ENCODE peak calls at places on chromosomes 5 and 9, in five cellular contexts. One of them, this sample, is unnamed. For H3K4me1 and H3K79me2, the result is how much of the 10 kb centered on the place peaks cover.

GRCh38 chr5:72427016-72427415 is 80.2 kb downstream of the ZNF366 start:
- DNase-seq in PC-3: no peak
- DNase-seq in astrocyte: no peak
- DNase-seq in fibroblast of lung: no peak
- DNase-seq in neural progenitor cell: no peak
- DNase-seq in this sample: no peak

GRCh38 chr9:136654820-136655219 is 7.9 kb upstream of the EGFL7 start:
- DNase-seq in PC-3: no peak
- DNase-seq in astrocyte: no peak
- DNase-seq in fibroblast of lung: no peak
- DNase-seq in neural progenitor cell: no peak
- DNase-seq in this sample: no peak

GRCh38 chr9:76687861-76688374 is 76.3 kb upstream of the PCA3 start:
- DNase-seq in PC-3: peak
- DNase-seq in astrocyte: peak
- DNase-seq in fibroblast of lung: peak
- DNase-seq in neural progenitor cell: no peak
- DNase-seq in this sample: peak

GRCh38 chr5:133309166-133309791 is 257.5 kb downstream of the HSPA4 start:
- DNase-seq in PC-3: no peak
- DNase-seq in astrocyte: no peak
- DNase-seq in fibroblast of lung: no peak
- DNase-seq in neural progenitor cell: no peak
- DNase-seq in this sample: no peak

GRCh38 chr9:93231121-93231694 is 47.3 kb downstream of the WNK2 start:
- DNase-seq in PC-3: no peak
- DNase-seq in astrocyte: no peak
- DNase-seq in fibroblast of lung: no peak
- DNase-seq in neural progenitor cell: no peak
- DNase-seq in this sample: no peak

GRCh38 chr5:13250450-13251291 is 693.8 kb downstream of the DNAH5 start:
- DNase-seq in PC-3: peak
- DNase-seq in astrocyte: no peak
- DNase-seq in fibroblast of lung: no peak
- DNase-seq in neural progenitor cell: peak
- DNase-seq in this sample: peak

GRCh38 chr9:124665391-124666058 is 105.6 kb downstream of the NR6A1 start:
- DNase-seq in PC-3: peak
- DNase-seq in astrocyte: peak
- DNase-seq in fibroblast of lung: no peak
- DNase-seq in neural progenitor cell: no peak
- DNase-seq in this sample: peak

GRCh38 chr5:97044057-97044456 is 98.4 kb downstream of the LIX1 start:
- DNase-seq in PC-3: peak
- DNase-seq in astrocyte: no peak
- DNase-seq in fibroblast of lung: peak
- DNase-seq in neural progenitor cell: peak
- DNase-seq in this sample: peak

GRCh38 chr5:72831685-72832084 is 15.2 kb downstream of the TNPO1 start:
- DNase-seq in PC-3: no peak
- DNase-seq in astrocyte: no peak
- DNase-seq in fibroblast of lung: no peak
- DNase-seq in neural progenitor cell: no peak
- DNase-seq in this sample: no peak

GRCh38 chr5:100026601-100027000 is 508.6 kb upstream of the FAM174A start:
- DNase-seq in PC-3: no peak
- DNase-seq in astrocyte: no peak
- DNase-seq in fibroblast of lung: peak
- DNase-seq in neural progenitor cell: no peak
- DNase-seq in this sample: no peak

DNA sequence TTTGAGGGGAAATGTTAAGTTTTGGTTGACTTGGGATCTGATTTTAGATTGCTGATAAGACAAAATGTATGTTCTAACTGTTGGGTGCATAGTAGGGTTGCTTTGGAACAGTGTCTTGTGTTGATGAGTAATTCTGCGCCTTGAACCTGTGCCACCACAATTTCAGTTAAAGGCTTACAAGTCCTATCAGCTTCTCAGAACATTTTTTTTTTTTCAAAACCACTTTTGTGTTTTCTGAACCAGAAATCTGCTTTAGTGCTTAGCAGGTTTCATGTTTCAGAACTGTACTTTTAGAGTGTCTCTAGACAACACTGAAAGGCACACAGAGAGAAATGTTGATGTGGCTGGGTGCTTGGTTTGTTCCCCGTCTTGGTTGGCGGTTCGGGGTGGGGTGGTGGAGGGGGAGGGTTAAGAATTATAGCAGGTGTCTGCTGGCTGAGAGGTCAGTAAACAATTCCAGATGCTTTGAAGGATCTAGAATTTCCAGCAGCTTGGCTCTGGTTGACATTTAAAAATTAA is 84.6 kb downstream of the ANKRD55 start:
- DNase-seq in PC-3: no peak
- DNase-seq in astrocyte: no peak
- DNase-seq in fibroblast of lung: no peak
- DNase-seq in neural progenitor cell: no peak
- DNase-seq in this sample: no peak
- H3K4me1 ChIP-seq in PC-3: under half
- H3K4me1 ChIP-seq in astrocyte: under half
- H3K4me1 ChIP-seq in fibroblast of lung: under half
- H3K4me1 ChIP-seq in neural progenitor cell: under half
- H3K4me1 ChIP-seq in this sample: under half

GRCh38 chr9:91180930-91181268 is 180.8 kb downstream of the AUH start:
- DNase-seq in PC-3: no peak
- DNase-seq in astrocyte: no peak
- DNase-seq in fibroblast of lung: no peak
- DNase-seq in neural progenitor cell: no peak
- DNase-seq in this sample: no peak
- H2AFZ ChIP-seq in PC-3: no peak
- H2AFZ ChIP-seq in astrocyte: no peak
- H2AFZ ChIP-seq in fibroblast of lung: no peak
- H2AFZ ChIP-seq in neural progenitor cell: no peak
- H2AFZ ChIP-seq in this sample: no peak

GRCh38 chr9:104869801-104870200 is 58.2 kb downstream of the ABCA1 start:
- DNase-seq in PC-3: no peak
- DNase-seq in astrocyte: peak
- DNase-seq in fibroblast of lung: no peak
- DNase-seq in neural progenitor cell: no peak
- DNase-seq in this sample: peak
- H3K79me2 ChIP-seq in PC-3: under half
- H3K79me2 ChIP-seq in astrocyte: under half
- H3K79me2 ChIP-seq in fibroblast of lung: under half
- H3K79me2 ChIP-seq in neural progenitor cell: under half
- H3K79me2 ChIP-seq in this sample: under half

GRCh38 chr9:130662927-130663257 is 1.5 kb upstream of the PRDM12 start:
- DNase-seq in PC-3: no peak
- DNase-seq in astrocyte: no peak
- DNase-seq in fibroblast of lung: no peak
- DNase-seq in neural progenitor cell: peak
- DNase-seq in this sample: no peak

GRCh38 chr9:130660683-130661460 is 3.5 kb upstream of the PRDM12 start:
- DNase-seq in PC-3: no peak
- DNase-seq in astrocyte: no peak
- DNase-seq in fibroblast of lung: no peak
- DNase-seq in neural progenitor cell: peak
- DNase-seq in this sample: peak

GRCh38 chr9:130661461-130662098 is 2.8 kb upstream of the PRDM12 start:
- DNase-seq in PC-3: no peak
- DNase-seq in astrocyte: no peak
- DNase-seq in fibroblast of lung: no peak
- DNase-seq in neural progenitor cell: peak
- DNase-seq in this sample: no peak

GRCh38 chr9:130663258-130664171 is 879 bp upstream of the PRDM12 start:
- DNase-seq in PC-3: no peak
- DNase-seq in astrocyte: no peak
- DNase-seq in fibroblast of lung: no peak
- DNase-seq in neural progenitor cell: peak
- DNase-seq in this sample: peak

DNA sequence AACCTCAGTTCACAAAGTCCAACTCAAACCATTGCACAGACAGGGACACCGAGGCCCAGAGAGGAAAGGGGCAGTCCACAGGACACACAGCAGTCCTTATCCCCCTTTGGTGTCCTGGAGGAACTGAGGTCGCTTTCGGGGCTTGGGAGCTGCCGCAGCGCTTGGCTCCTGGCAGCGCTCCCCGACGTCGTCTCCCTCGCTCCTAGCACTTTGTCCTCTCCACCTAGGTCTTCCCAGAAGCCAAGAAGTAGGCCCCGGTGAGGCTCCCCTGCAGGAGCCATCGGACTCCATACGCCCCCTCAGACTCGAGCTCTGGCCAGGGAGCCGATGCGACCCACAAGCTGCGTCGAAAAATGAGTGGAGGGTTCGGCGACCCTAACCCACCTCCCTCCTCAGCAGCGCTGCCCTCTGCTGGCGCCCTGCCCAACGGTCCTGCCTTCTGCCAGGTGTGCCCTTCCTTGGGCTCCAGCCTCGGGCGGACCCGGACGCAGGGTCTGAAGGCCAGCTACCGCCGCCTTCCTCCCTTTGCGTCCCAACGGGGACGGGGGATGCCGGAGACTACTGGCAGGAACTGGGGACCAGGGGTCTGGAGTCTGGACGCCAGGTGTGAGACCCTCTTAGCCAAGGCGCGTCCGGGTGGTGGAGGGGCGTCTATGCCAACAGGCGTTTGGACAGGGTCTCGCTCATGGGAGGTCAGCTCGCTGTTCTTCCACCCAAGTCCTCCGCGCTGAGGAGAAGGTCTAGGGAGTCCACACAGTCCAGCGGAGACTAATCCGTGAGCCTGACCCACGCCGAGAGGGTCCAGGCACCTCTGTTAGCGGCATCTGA is 2.1 kb upstream of the PRDM12 start:
- DNase-seq in PC-3: no peak
- DNase-seq in astrocyte: no peak
- DNase-seq in fibroblast of lung: no peak
- DNase-seq in neural progenitor cell: peak
- DNase-seq in this sample: no peak
- H3K4me1 ChIP-seq in PC-3: under half
- H3K4me1 ChIP-seq in astrocyte: under half
- H3K4me1 ChIP-seq in fibroblast of lung: under half
- H3K4me1 ChIP-seq in neural progenitor cell: half or more
- H3K4me1 ChIP-seq in this sample: under half

DNA sequence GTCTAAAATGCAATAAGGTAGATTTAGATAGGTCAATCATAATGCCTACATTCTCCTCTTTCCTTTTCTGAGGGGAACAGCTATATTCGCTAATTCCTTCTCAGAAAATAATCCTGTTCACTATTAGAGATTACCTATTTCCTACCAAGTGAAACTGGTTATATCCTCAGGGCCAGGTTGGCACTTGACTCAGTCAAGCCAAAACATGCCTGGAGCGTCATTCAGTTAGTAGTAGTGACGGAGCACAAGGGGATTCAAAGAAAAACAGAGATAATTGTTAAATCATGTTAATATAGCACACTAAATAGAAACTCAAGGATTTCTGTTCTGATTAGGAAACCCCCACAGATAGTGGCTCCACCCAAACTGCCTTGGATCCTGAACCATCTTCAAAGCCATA is 515.4 kb upstream of the PTPRD start:
- DNase-seq in PC-3: no peak
- DNase-seq in astrocyte: no peak
- DNase-seq in fibroblast of lung: no peak
- DNase-seq in neural progenitor cell: no peak
- DNase-seq in this sample: no peak
- H2AFZ ChIP-seq in PC-3: no peak
- H2AFZ ChIP-seq in astrocyte: no peak
- H2AFZ ChIP-seq in fibroblast of lung: no peak
- H2AFZ ChIP-seq in neural progenitor cell: no peak
- H2AFZ ChIP-seq in this sample: no peak